ENCODE peak calls at places on chromosome 13, in seven cellular contexts. X is activated CD8-positive, alpha-beta memory T cell treated with anti-CD3 and anti-CD28 coated beads for 1 hour; N is stimulated activated CD4-positive, alpha-beta T cell treated with anti-CD3 and anti-CD28 coated beads, Interleukin-2, amount 100 ng/mL, for 48 hours; Q is progenitor cell of endocrine pancreas; Z is T follicular helper cell; A is esophagus squamous epithelium; V is tibial nerve. H is an unnamed sample.
A peak's percentile ranks its signal among the peaks of the same experiment; 100 is the strongest.

GRCh38 chr13:76944457-76944856 is 3.9 kb upstream of the ACOD1 start:
- DNase-seq in A (no peak), Q (no peak), Z (no peak), V (peak; percentile 29), N (no peak), X (no peak), H (no peak)

GRCh38 chr13:51525567-51526165 is 58.6 kb upstream of the WDFY2 start:
- DNase-seq in X (no peak), A (no peak), V (no peak), Q (no peak), N (no peak), Z (no peak), H (no peak)

GRCh38 chr13:24119593-24120508 is 40.7 kb upstream of the SPATA13 start:
- DNase-seq in N (no peak), A (no peak), V (no peak), Q (no peak), Z (no peak), X (no peak), H (no peak)

GRCh38 chr13:72104656-72105180 is 237.7 kb upstream of the DACH1 start:
- DNase-seq in Q (no peak), X (no peak), Z (no peak), N (no peak), V (no peak), A (no peak), H (no peak)

GRCh38 chr13:113448885-113449692 is 4.2 kb downstream of the ADPRHL1 start:
- DNase-seq in A (no peak), Q (no peak), V (peak; percentile 28), X (no peak), N (no peak), Z (peak; percentile 23), H (no peak)

GRCh38 chr13:40982772-40983171 is 36.3 kb downstream of the ELF1 start:
- DNase-seq in X (peak; percentile 27), N (no peak), Q (no peak), Z (peak; percentile 49), V (peak; percentile 41), A (no peak), H (peak; percentile 46)

GRCh38 chr13:23960566-23961156 is 63.4 kb upstream of the C1QTNF9B start:
- DNase-seq in Z (no peak), Q (no peak), X (no peak), A (no peak), N (no peak), V (peak; percentile 14), H (no peak)

GRCh38 chr13:43786766-43787517 is at the start of gene ENOX1:
- DNase-seq in Z (no peak), X (no peak), A (no peak), V (no peak), N (no peak), Q (peak; percentile 46), H (peak; percentile 6)

GRCh38 chr13:23695711-23696512 is 125.7 kb downstream of the TNFRSF19 start:
- DNase-seq in X (peak; percentile 40), V (no peak), Q (no peak), N (peak; percentile 48), Z (peak; percentile 30), A (peak; percentile 16), H (peak; percentile 30)

GRCh38 chr13:23254506-23254905 is 73.7 kb downstream of the SGCG start:
- DNase-seq in A (no peak), X (no peak), N (no peak), Q (no peak), V (no peak), Z (no peak), H (no peak)

GRCh38 chr13:37736040-37736439 is 133.5 kb downstream of the TRPC4 start:
- DNase-seq in A (no peak), X (no peak), Q (no peak), V (no peak), N (no peak), Z (no peak), H (no peak)

GRCh38 chr13:96934889-96935490 is 59.3 kb downstream of the OXGR1 start:
- DNase-seq in N (no peak), A (no peak), Z (no peak), X (no peak), V (no peak), Q (no peak), H (no peak)

GRCh38 chr13:19862511-19863313 is 737 bp downstream of the ZMYM5 start:
- DNase-seq in X (peak; percentile 24), V (peak; percentile 24), A (no peak), Q (no peak), Z (peak; percentile 26), N (peak; percentile 41), H (peak; percentile 35)

GRCh38 chr13:20514866-20515265 is 10.8 kb downstream of the CRYL1 start:
- DNase-seq in Z (no peak), Q (no peak), V (no peak), N (no peak), X (no peak), A (no peak), H (no peak)

GRCh38 chr13:100443278-100443997 is 145.2 kb downstream of the GGACT start:
- DNase-seq in X (no peak), V (no peak), N (no peak), Q (no peak), Z (no peak), A (no peak), H (no peak)

GRCh38 chr13:33490461-33491327 is 205.1 kb upstream of the STARD13 start:
- DNase-seq in Z (no peak), N (no peak), Q (no peak), X (no peak), V (no peak), A (no peak), H (no peak)

GRCh38 chr13:111337206-111337605 is 16.8 kb downstream of the TEX29 start:
- DNase-seq in V (no peak), N (no peak), Z (no peak), A (no peak), Q (no peak), X (no peak), H (no peak)

GRCh38 chr13:86569119-86569518 is 769.9 kb upstream of the SLITRK6 start:
- DNase-seq in Z (no peak), Q (no peak), A (no peak), V (no peak), N (no peak), X (no peak), H (no peak)

GRCh38 chr13:102798653-102799543 is at the start of the genes BIVM and POGLUT2:
- DNase-seq in Z (peak; percentile 69), Q (peak; percentile 66), X (peak; percentile 54), V (peak; percentile 84), N (peak; percentile 72), A (peak; percentile 18), H (peak; percentile 76)

GRCh38 chr13:91398413-91399188 is at the start of gene GPC5:
- DNase-seq in V (peak; percentile 44), X (peak; percentile 72), Z (peak; percentile 69), Q (peak; percentile 67), N (peak; percentile 87), A (no peak), H (peak; percentile 58)

GRCh38 chr13:92362717-92363116 is 863.9 kb upstream of the GPC6 start:
- DNase-seq in Q (no peak), A (no peak), V (no peak), X (no peak), Z (no peak), N (no peak), H (no peak)

GRCh38 chr13:77028202-77028601 is 1.2 kb upstream of the FBXL3 start:
- DNase-seq in A (no peak), V (no peak), Q (no peak), N (no peak), X (no peak), Z (no peak), H (no peak)

GRCh38 chr13:66425741-66426140 is 804.4 kb downstream of the PCDH9 start:
- DNase-seq in Q (no peak), N (no peak), V (no peak), X (no peak), Z (no peak), A (no peak), H (no peak)

GRCh38 chr13:50650936-50651638 is 192.4 kb downstream of the DLEU7 start:
- DNase-seq in N (no peak), Q (no peak), Z (no peak), X (no peak), A (no peak), V (no peak), H (no peak)

GRCh38 chr13:99196466-99197256 is 4.0 kb upstream of the UBAC2 start:
- DNase-seq in X (no peak), Q (no peak), N (no peak), A (no peak), Z (no peak), V (no peak), H (no peak)